ENCODE peak calls at places on chromosome 2, in nine cellular contexts. W is heart left ventricle, B is GM23338, F is K562, M is DND-41, U is A549, D is HCT116, L is PC-3, K is astrocyte. Y is an unnamed sample.

GRCh38 chr2:12884713-12885282 is 168.1 kb downstream of the TRIB2 start:
- DNase-seq in W (peak; percentile 58), B (no peak), F (no peak), M (no peak), U (peak; percentile 5), D (peak; percentile 18), L (peak; percentile 68), K (peak; percentile 77), Y (peak; percentile 16)

GRCh38 chr2:156332452-156333273 is at the start of gene NR4A2:
- DNase-seq in W (peak; percentile 91), B (peak; percentile 89), F (peak; percentile 86), M (peak; percentile 70), U (peak; percentile 93), D (peak; percentile 96), L (peak; percentile 90), K (peak; percentile 82), Y (peak; percentile 88)

GRCh38 chr2:240735476-240735875 is 43.8 kb downstream of the AQP12A start:
- DNase-seq in W (no peak), B (no peak), F (peak; percentile 18), M (no peak), U (no peak), D (no peak), L (no peak), K (no peak), Y (no peak)

GRCh38 chr2:74975016-74975415 is 16.6 kb downstream of the POLE4 start:
- DNase-seq in W (no peak), B (no peak), F (no peak), M (no peak), U (no peak), D (no peak), L (no peak), K (no peak), Y (no peak)

GRCh38 chr2:26355038-26355995 is 8.7 kb upstream of the ADGRF3 start:
- DNase-seq in W (no peak), B (peak; percentile 66), F (peak; percentile 48), M (no peak), U (peak; percentile 94), D (peak; percentile 97), L (peak; percentile 96), K (peak; percentile 99), Y (peak; percentile 86)

GRCh38 chr2:10620481-10620880 is 69.3 kb downstream of the NOL10 start:
- DNase-seq in W (no peak), B (no peak), F (no peak), M (no peak), U (no peak), D (no peak), L (peak; percentile 26), K (peak; percentile 97), Y (no peak)

GRCh38 chr2:31788273-31788672 is 207.5 kb upstream of the SRD5A2 start:
- DNase-seq in W (no peak), B (no peak), F (no peak), M (no peak), U (no peak), D (no peak), L (no peak), K (no peak), Y (no peak)

GRCh38 chr2:204453730-204454167 is 91.5 kb upstream of the PARD3B start:
- DNase-seq in W (peak; percentile 53), B (peak; percentile 37), F (no peak), M (no peak), U (peak; percentile 51), D (no peak), L (no peak), K (no peak), Y (no peak)

GRCh38 chr2:11158916-11159573 is 3.8 kb downstream of the SLC66A3 start:
- DNase-seq in W (no peak), B (no peak), F (no peak), M (no peak), U (no peak), D (no peak), L (no peak), K (no peak), Y (no peak)

GRCh38 chr2:233461481-233461891 is 105.1 kb downstream of the USP40 start:
- DNase-seq in W (peak; percentile 22), B (no peak), F (no peak), M (no peak), U (no peak), D (no peak), L (no peak), K (no peak), Y (no peak)

GRCh38 chr2:119117408-119117807 is 41.1 kb downstream of the C1QL2 start:
- DNase-seq in W (no peak), B (no peak), F (no peak), M (no peak), U (no peak), D (no peak), L (no peak), K (no peak), Y (no peak)

GRCh38 chr2:118723394-118723793 is 124.1 kb downstream of the EN1 start:
- DNase-seq in W (no peak), B (no peak), F (no peak), M (no peak), U (no peak), D (no peak), L (peak; percentile 92), K (peak; percentile 44), Y (peak; percentile 67)

GRCh38 chr2:37020212-37020886 is 54.0 kb upstream of the STRN start:
- DNase-seq in W (peak; percentile 94), B (no peak), F (no peak), M (no peak), U (no peak), D (no peak), L (no peak), K (peak; percentile 85), Y (no peak)

GRCh38 chr2:239302808-239303557 is 97.8 kb downstream of the HDAC4 start:
- DNase-seq in W (no peak), B (no peak), F (no peak), M (no peak), U (no peak), D (no peak), L (no peak), K (no peak), Y (no peak)

GRCh38 chr2:36771671-36772070 is 75.2 kb downstream of the VIT start:
- DNase-seq in W (no peak), B (no peak), F (no peak), M (no peak), U (no peak), D (no peak), L (no peak), K (no peak), Y (no peak)

GRCh38 chr2:54573532-54573915 is 117.4 kb downstream of the SPTBN1 start:
- DNase-seq in W (no peak), B (no peak), F (no peak), M (no peak), U (no peak), D (no peak), L (no peak), K (no peak), Y (no peak)
- H3K27ac ChIP-seq in W (peak overlapping the region; percentile 57), B (no peak overlapping the region), F (no peak overlapping the region), M (peak overlapping the region; percentile 88), U (peak overlapping the region; percentile 97), D (no peak overlapping the region), L (peak overlapping the region; percentile 100), K (peak overlapping the region; percentile 99), Y (peak overlapping the region; percentile 93)

GRCh38 chr2:20080839-20081348 is 29.5 kb upstream of the LAPTM4A start:
- DNase-seq in W (no peak), B (peak; percentile 53), F (peak; percentile 26), M (no peak), U (no peak), D (no peak), L (no peak), K (no peak), Y (no peak)
- TF ChIP-seq CTCF in W (no peak), B (no peak), F (no peak), M (no peak), U (no peak), D (no peak), L (no peak), K (no peak), Y (no peak)

DNA sequence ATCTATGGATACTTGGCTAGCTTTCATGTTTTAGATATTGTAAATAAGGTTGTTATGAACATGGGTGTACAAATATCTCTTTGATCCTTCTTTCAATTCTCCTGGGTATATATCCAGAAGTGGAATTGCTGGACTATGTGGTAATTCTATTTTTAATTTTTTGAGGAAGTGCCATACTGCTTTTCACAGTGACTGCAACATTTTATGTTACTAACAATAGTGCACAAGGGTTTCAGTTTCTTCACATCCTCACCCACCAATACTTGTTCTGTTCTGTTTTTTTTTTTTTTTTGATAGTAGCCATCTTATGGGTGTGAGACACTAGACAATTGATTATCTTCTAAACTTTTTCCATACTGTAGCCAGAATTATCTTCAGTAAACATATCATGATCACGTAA is 17.3 kb upstream of the NEUROD1 start:
- DNase-seq in W (no peak), B (no peak), F (no peak), M (no peak), U (no peak), D (no peak), L (no peak), K (no peak), Y (no peak)
- H3K27ac ChIP-seq in W (no peak overlapping the region), B (no peak overlapping the region), F (no peak overlapping the region), M (no peak overlapping the region), U (no peak overlapping the region), D (no peak overlapping the region), L (no peak overlapping the region), K (no peak overlapping the region), Y (no peak overlapping the region)

GRCh38 chr2:9109871-9110270 is 96.7 kb upstream of the ASAP2 start:
- DNase-seq in W (no peak), B (no peak), F (no peak), M (no peak), U (no peak), D (no peak), L (no peak), K (no peak), Y (no peak)

GRCh38 chr2:9113262-9113661 is 93.3 kb upstream of the ASAP2 start:
- DNase-seq in W (no peak), B (no peak), F (no peak), M (no peak), U (no peak), D (no peak), L (no peak), K (no peak), Y (no peak)

GRCh38 chr2:9110346-9110884 is 96.2 kb upstream of the ASAP2 start:
- DNase-seq in W (no peak), B (peak; percentile 38), F (no peak), M (no peak), U (no peak), D (no peak), L (no peak), K (no peak), Y (no peak)

GRCh38 chr2:9112079-9112721 is 94.4 kb upstream of the ASAP2 start:
- DNase-seq in W (no peak), B (no peak), F (peak; percentile 76), M (no peak), U (peak; percentile 65), D (peak; percentile 57), L (peak; percentile 97), K (peak; percentile 91), Y (peak; percentile 88)

DNA sequence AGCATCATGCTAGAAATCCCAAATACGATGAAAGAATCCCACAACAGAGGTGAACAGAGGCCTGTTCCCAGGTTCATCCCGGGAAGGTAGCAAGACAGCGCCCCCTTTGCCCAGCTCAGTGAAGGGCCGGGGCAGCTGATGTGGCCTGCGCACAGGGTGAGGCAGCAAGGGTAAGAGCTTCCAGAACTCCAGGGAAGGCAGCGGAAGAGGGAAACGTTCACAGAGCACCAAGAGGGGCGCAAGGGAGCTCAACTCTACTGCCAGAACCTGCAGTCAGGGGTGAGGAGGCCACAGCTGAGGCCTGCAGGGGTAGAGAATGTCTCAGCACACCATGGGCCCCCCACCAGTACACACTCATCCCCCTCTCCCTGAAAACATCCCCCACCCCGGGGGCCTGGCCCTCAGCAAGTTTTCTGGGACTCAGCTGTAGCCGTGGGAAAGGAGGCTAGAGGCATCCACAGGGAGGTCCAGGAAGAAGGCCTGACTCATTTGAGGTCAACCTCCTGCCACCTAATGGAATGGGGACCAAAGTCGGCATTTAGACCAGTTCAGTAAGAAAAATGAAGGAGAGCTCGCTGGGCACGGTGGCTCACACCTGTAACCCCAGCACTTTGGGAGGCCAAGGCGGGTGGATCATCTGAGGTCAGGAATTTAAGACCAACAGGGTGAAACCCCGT is 95.6 kb upstream of the ASAP2 start:
- DNase-seq in W (no peak), B (peak; percentile 93), F (peak; percentile 37), M (no peak), U (peak; percentile 33), D (no peak), L (peak; percentile 34), K (peak; percentile 29), Y (no peak)
- TF ChIP-seq CTCF in W (peak; percentile 9), B (peak; percentile 95), F (peak; percentile 61), M (peak; percentile 47), U (no peak), D (peak; percentile 45), L (peak; percentile 58), K (peak; percentile 4), Y (no peak)